ENCODE peak calls at places on chromosomes 16 and 17, in eight cellular contexts. C is ovary; O is HCT116; U is WERI-Rb-1; M is SK-N-SH; E is CD8-positive, alpha-beta memory T cell; G is AG04450; Q is H1. A is an unnamed sample.

GRCh38 chr17:3905017-3905486 is 11.2 kb downstream of the P2RX1 start:
- DNase-seq in C (no peak), G (no peak), M (no peak), E (no peak), U (peak), Q (no peak), O (no peak), A (no peak)

GRCh38 chr17:43714338-43715149 is 44.0 kb downstream of the SOST start:
- DNase-seq in Q (no peak), M (no peak), C (no peak), G (no peak), U (no peak), O (no peak), E (no peak), A (peak)

GRCh38 chr17:28404812-28405570 is 1.0 kb downstream of the SLC46A1 start:
- DNase-seq in U (no peak), O (no peak), M (peak), E (no peak), G (no peak), Q (no peak), C (peak), A (peak)

GRCh38 chr17:50690887-50691549 is 16.7 kb downstream of the ANKRD40 start:
- DNase-seq in U (no peak), Q (no peak), M (no peak), O (no peak), C (no peak), E (no peak), G (no peak), A (no peak)

GRCh38 chr17:79902146-79902791 is 63.0 kb upstream of the CBX4 start:
- DNase-seq in O (no peak), E (no peak), C (no peak), U (no peak), Q (no peak), G (no peak), M (no peak), A (no peak)

GRCh38 chr17:57735707-57736106 is 9.4 kb downstream of the CCDC182 start:
- DNase-seq in E (no peak), M (peak), C (no peak), G (no peak), U (peak), O (peak), Q (no peak), A (no peak)

GRCh38 chr16:86085161-86085611 is 186.2 kb downstream of the IRF8 start:
- DNase-seq in G (no peak), U (no peak), Q (no peak), M (no peak), C (no peak), O (no peak), E (no peak), A (no peak)

GRCh38 chr17:34275881-34276280 is 5.9 kb downstream of the CCL7 start:
- DNase-seq in O (no peak), Q (no peak), C (no peak), U (no peak), M (no peak), E (no peak), G (peak), A (peak)

GRCh38 chr16:63461248-63461841 is 1425.1 kb upstream of the CDH8 start:
- DNase-seq in C (no peak), O (no peak), M (peak), Q (no peak), G (no peak), E (no peak), U (peak), A (no peak)

GRCh38 chr16:50516890-50517289 is 31.3 kb upstream of the NKD1 start:
- DNase-seq in M (no peak), O (no peak), Q (no peak), C (no peak), U (no peak), G (no peak), E (no peak), A (no peak)

GRCh38 chr17:45431531-45432404 is 902 bp downstream of the ARHGAP27 start:
- DNase-seq in O (peak), G (no peak), C (peak), Q (peak), M (peak), E (peak), U (peak), A (peak)

GRCh38 chr17:15377200-15377599 is 35.8 kb upstream of the TEKT3 start:
- DNase-seq in U (no peak), E (no peak), C (no peak), M (no peak), O (no peak), G (no peak), Q (no peak), A (peak)

GRCh38 chr16:88376835-88377726 is 5.7 kb upstream of the ZNF469 start:
- DNase-seq in E (no peak), O (no peak), M (peak), G (no peak), C (peak), U (no peak), Q (no peak), A (peak)

GRCh38 chr17:48617515-48618365 is 2.6 kb upstream of the HOXB8 start:
- DNase-seq in C (no peak), G (no peak), E (no peak), U (no peak), Q (no peak), M (no peak), O (no peak), A (no peak)

GRCh38 chr17:7589891-7590611 is at the start of gene SOX15:
- DNase-seq in M (peak), Q (no peak), U (peak), O (no peak), E (no peak), C (no peak), G (no peak), A (peak)

GRCh38 chr17:17511971-17512858 is 16.0 kb upstream of the RASD1 start:
- DNase-seq in O (no peak), G (peak), Q (no peak), C (peak), M (no peak), U (no peak), E (no peak), A (peak)

GRCh38 chr16:867421-868385 is 67.2 kb upstream of the GNG13 start:
- DNase-seq in Q (no peak), E (no peak), C (no peak), O (no peak), G (no peak), U (no peak), M (no peak), A (peak)

GRCh38 chr16:87064731-87065720 is 252.2 kb downstream of the C16orf95 start:
- DNase-seq in U (no peak), Q (no peak), O (no peak), G (no peak), C (no peak), E (no peak), M (no peak), A (peak)

GRCh38 chr17:77285594-77286390 is 145.0 kb downstream of the SEC14L1 start:
- DNase-seq in O (no peak), G (peak), Q (no peak), U (peak), M (peak), E (no peak), C (no peak), A (peak)

GRCh38 chr17:77288115-77288619 is 147.4 kb downstream of the SEC14L1 start:
- DNase-seq in G (no peak), U (no peak), M (no peak), Q (no peak), C (no peak), E (no peak), O (no peak), A (peak)

GRCh38 chr17:77287432-77288068 is 146.8 kb downstream of the SEC14L1 start:
- DNase-seq in C (no peak), O (peak), U (no peak), Q (no peak), E (no peak), M (peak), G (peak), A (peak)

GRCh38 chr17:77286391-77286640 is 145.5 kb downstream of the SEC14L1 start:
- DNase-seq in M (no peak), Q (no peak), G (no peak), C (no peak), U (no peak), E (no peak), O (no peak), A (peak)

DNA sequence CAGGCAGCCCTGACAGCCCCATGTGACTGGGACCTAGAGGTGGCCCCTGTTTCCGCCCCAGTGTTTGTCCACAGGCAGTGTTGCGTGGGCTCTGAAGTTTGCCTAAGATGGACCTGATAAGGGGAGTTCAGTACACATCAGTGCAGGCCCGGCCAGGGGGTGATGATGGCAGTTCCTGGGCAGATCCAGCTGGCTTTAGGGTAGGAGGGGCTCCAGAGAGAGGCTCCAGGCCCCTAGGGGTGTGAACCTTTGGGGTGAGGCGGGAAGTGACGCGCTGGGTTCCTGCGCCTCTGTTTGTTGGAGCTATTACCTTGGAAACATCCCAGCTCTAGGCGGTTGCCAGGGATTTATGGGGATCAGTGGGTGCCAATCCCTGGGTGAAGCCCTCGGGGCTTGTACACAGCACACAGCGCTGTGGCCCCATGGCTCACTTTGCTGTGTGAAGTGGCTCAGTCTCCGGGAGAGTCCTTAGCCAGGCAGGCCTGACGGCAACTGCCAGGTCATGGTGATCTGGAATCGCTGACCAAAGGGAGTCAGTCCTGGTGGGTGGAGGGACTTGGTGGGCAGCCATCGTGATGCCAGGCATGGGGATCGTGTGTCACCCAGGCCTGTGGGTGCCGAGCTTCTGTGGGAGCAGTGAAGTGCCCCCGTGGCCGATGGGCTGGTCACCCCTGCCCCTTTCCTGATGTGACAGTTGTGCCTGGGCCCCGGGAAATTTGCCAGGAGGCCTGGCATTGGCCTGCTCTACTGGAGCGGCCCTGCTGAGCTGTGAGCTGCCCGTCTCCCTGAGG is 146.1 kb downstream of the SEC14L1 start:
- DNase-seq in E (no peak), U (peak), M (peak), C (peak), O (peak), G (no peak), Q (no peak), A (peak)
- H3K27ac ChIP-seq in E (no peak), U (peak), M (peak), C (no peak), O (peak), G (peak), Q (peak), A (peak)

GRCh38 chr16:12804395-12804794 is 708 bp upstream of the CPPED1 start:
- DNase-seq in G (no peak), O (no peak), E (no peak), M (no peak), C (no peak), U (no peak), Q (no peak), A (peak)

GRCh38 chr16:12801511-12802042 is 2.1 kb downstream of the CPPED1 start:
- DNase-seq in Q (no peak), E (no peak), M (no peak), O (no peak), G (no peak), U (no peak), C (peak), A (peak)

GRCh38 chr16:12803203-12804093 is at the start of gene CPPED1:
- DNase-seq in C (peak), U (peak), Q (peak), M (peak), G (peak), E (peak), O (peak), A (peak)

GRCh38 chr16:12802048-12802447 is 1.6 kb downstream of the CPPED1 start:
- DNase-seq in M (no peak), C (peak), E (no peak), Q (no peak), O (no peak), U (no peak), G (no peak), A (peak)

GRCh38 chr16:12802661-12803060 is 1.0 kb downstream of the CPPED1 start:
- DNase-seq in O (no peak), E (no peak), Q (no peak), G (no peak), C (no peak), U (no peak), M (no peak), A (peak)
- H3K27ac ChIP-seq in O (peak), E (peak), Q (no peak), G (no peak), C (peak), U (no peak), M (peak), A (peak)

GRCh38 chr17:61314368-61315078 is 85.1 kb upstream of the TBX2 start:
- DNase-seq in G (no peak), U (no peak), E (no peak), M (peak), Q (no peak), C (peak), O (no peak), A (peak)
- H3K27ac ChIP-seq in G (peak), U (no peak), E (no peak), M (peak), Q (no peak), C (peak), O (no peak), A (peak)

DNA sequence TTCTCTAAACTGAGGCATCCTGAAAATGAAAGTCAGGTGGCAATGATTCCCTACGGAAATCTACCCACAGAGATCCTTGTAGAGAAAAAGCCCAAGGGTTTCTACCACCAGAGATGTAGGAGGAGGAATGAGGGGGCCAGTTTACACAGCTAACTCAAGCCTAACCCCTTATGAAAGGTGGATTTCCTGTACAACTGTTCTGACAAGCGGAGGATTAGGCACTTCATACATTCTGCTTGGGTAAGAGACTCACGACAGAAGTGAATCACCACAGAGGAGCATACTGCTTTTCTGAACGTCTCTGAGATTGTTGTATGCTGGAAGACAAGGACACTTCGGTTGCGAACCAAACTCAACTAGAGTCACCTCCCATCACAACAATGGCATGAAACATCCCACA is 72.7 kb downstream of the SMG6 start:
- DNase-seq in C (no peak), M (no peak), G (no peak), E (no peak), Q (no peak), U (no peak), O (no peak), A (no peak)
- H3K27ac ChIP-seq in C (peak), M (peak), G (no peak), E (no peak), Q (no peak), U (no peak), O (no peak), A (peak)

GRCh38 chr17:13646411-13646810 is 44.7 kb upstream of the HS3ST3A1 start:
- DNase-seq in M (no peak), O (no peak), Q (no peak), G (no peak), U (no peak), E (no peak), C (no peak), A (peak)
- H3K27ac ChIP-seq in M (no peak), O (no peak), Q (no peak), G (no peak), U (no peak), E (no peak), C (no peak), A (no peak)